ENCODE peak calls at places on chromosomes 7 and 10, in eight cellular contexts. K is effector CD4-positive, alpha-beta T cell; N is H54; Y is epithelial cell of proximal tubule; J is IMR-90; S is activated CD4-positive, alpha-beta T cell treated with anti-CD3 and anti-CD28 coated beads, Interleukin-2, amount 50 U/mL, for 48 hours; I is A172; E is astrocyte of the cerebellum. R is an unnamed sample.

GRCh38 chr10:123573236-123574147 is 92.7 kb upstream of the GPR26 start:
- DNase-seq in I (peak), S (peak), Y (no peak), N (peak), J (no peak), K (no peak), E (no peak), R (peak)

GRCh38 chr7:5689716-5690115 is 91.7 kb downstream of the RNF216 start:
- DNase-seq in S (no peak), I (no peak), K (no peak), N (no peak), J (no peak), E (no peak), Y (no peak), R (no peak)

GRCh38 chr10:100653957-100654834 is 91.2 kb upstream of the PAX2 start:
- DNase-seq in I (peak), J (no peak), Y (no peak), N (peak), K (no peak), E (no peak), S (peak), R (no peak)

GRCh38 chr10:22573820-22574569 is 140.4 kb downstream of the PIP4K2A start:
- DNase-seq in E (no peak), J (peak), K (no peak), S (peak), N (peak), I (peak), Y (no peak), R (no peak)

GRCh38 chr7:111740942-111741341 is 178.7 kb upstream of the IMMP2L start:
- DNase-seq in E (no peak), K (no peak), S (no peak), Y (no peak), I (no peak), N (no peak), J (no peak), R (no peak)

GRCh38 chr7:7276151-7276550 is 93.8 kb downstream of the C1GALT1 start:
- DNase-seq in N (no peak), E (no peak), K (no peak), S (no peak), J (no peak), I (no peak), Y (no peak), R (no peak)

GRCh38 chr10:5574642-5575131 is 49.9 kb downstream of the CALML3 start:
- DNase-seq in K (no peak), I (no peak), Y (no peak), E (no peak), N (no peak), J (no peak), S (no peak), R (no peak)

GRCh38 chr10:113067516-113067915 is 117.5 kb downstream of the TCF7L2 start:
- DNase-seq in N (no peak), Y (no peak), S (no peak), I (no peak), E (no peak), K (no peak), J (no peak), R (no peak)

GRCh38 chr7:100572281-100572948 is 1.3 kb downstream of the SAP25 start:
- DNase-seq in E (no peak), K (no peak), S (no peak), J (no peak), Y (no peak), N (no peak), I (no peak), R (no peak)